ENCODE peak calls at places on chromosomes 12 and 14, in eight cellular contexts. E is BJ; K is lower leg skin; L is HL-60; Q is AG10803; T is CD8-positive, alpha-beta T cell; P is prostate gland; Y is DND-41. N is an unnamed sample.

GRCh38 chr14:103711516-103712431 is 3.5 kb downstream of the XRCC3 start:
- DNase-seq in E (no peak), K (no peak), L (no peak), Q (peak), T (no peak), P (peak), Y (peak), N (no peak)

GRCh38 chr14:101834387-101835165 is 73.1 kb downstream of the PPP2R5C start:
- DNase-seq in E (no peak), K (no peak), L (no peak), Q (peak), T (no peak), P (no peak), Y (no peak), N (no peak)

GRCh38 chr12:31859232-31859977 is 99.8 kb upstream of the RESF1 start:
- DNase-seq in E (no peak), K (no peak), L (no peak), Q (no peak), T (no peak), P (no peak), Y (no peak), N (peak)

GRCh38 chr14:34665785-34666425 is 36.0 kb upstream of the SNX6 start:
- DNase-seq in E (peak), K (peak), L (no peak), Q (peak), T (no peak), P (no peak), Y (peak), N (no peak)

GRCh38 chr14:50759800-50760543 is 71.0 kb downstream of the NIN start:
- DNase-seq in E (no peak), K (no peak), L (no peak), Q (no peak), T (no peak), P (no peak), Y (no peak), N (no peak)

GRCh38 chr12:9649532-9649940 is 20.0 kb upstream of the CLEC2D start:
- DNase-seq in E (no peak), K (no peak), L (no peak), Q (no peak), T (peak), P (no peak), Y (peak), N (no peak)

GRCh38 chr14:32826404-32827082 is 112.1 kb upstream of the NPAS3 start:
- DNase-seq in E (no peak), K (no peak), L (no peak), Q (peak), T (no peak), P (no peak), Y (no peak), N (no peak)

GRCh38 chr12:4446335-4446734 is 720 bp upstream of the FGF6 start:
- DNase-seq in E (no peak), K (no peak), L (no peak), Q (no peak), T (no peak), P (no peak), Y (no peak), N (no peak)

GRCh38 chr12:65885312-65885711 is 61.0 kb downstream of the HMGA2 start:
- DNase-seq in E (no peak), K (peak), L (no peak), Q (peak), T (no peak), P (no peak), Y (no peak), N (no peak)

GRCh38 chr14:93331375-93332031 is 1.3 kb downstream of the BTBD7 start:
- DNase-seq in E (no peak), K (no peak), L (no peak), Q (no peak), T (no peak), P (no peak), Y (no peak), N (no peak)

GRCh38 chr12:96434107-96434506 is 33.9 kb upstream of the CDK17 start:
- DNase-seq in E (peak), K (no peak), L (peak), Q (peak), T (peak), P (no peak), Y (peak), N (peak)

GRCh38 chr14:95133282-95133681 is 24.0 kb downstream of the DICER1 start:
- DNase-seq in E (no peak), K (no peak), L (no peak), Q (no peak), T (no peak), P (no peak), Y (no peak), N (no peak)

GRCh38 chr14:60327447-60328331 is 78.7 kb downstream of the PPM1A start:
- DNase-seq in E (no peak), K (no peak), L (no peak), Q (peak), T (peak), P (peak), Y (no peak), N (peak)

DNA sequence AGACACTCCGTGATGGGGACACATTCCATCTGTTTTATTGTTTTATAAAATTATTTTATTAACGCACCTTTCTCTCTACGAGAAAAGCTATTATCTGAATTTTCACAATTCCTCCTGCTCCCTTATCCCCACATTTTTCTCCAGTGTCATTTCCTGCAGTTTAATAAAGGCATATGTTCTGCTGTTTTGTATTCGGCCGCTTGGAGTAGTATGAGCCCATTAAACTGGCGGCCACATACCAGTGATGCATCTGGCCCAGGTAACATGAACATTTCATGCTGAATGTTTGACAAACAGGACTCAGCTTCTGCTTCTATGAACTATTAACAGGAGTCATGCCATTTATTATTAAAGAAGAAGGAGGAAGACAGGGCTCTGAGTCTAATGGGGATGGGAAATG is 511.0 kb downstream of the TMEM121 start:
- DNase-seq in E (no peak), K (no peak), L (no peak), Q (no peak), T (no peak), P (no peak), Y (no peak), N (no peak)
- TF ChIP-seq CTCF in E (no peak), K (no peak), L (no peak), Q (no peak), T (no peak), P (no peak), Y (no peak), N (no peak)

GRCh38 chr12:12734561-12735071 is 17.4 kb downstream of the CDKN1B start:
- DNase-seq in E (peak), K (no peak), L (no peak), Q (peak), T (no peak), P (no peak), Y (no peak), N (no peak)
- H3K4me3 ChIP-seq in E (peak), K (no peak), L (no peak), Q (peak), T (no peak), P (no peak), Y (no peak), N (no peak)

GRCh38 chr12:53060721-53061276 is 10.9 kb downstream of the TNS2 start:
- DNase-seq in E (no peak), K (peak), L (no peak), Q (no peak), T (no peak), P (no peak), Y (no peak), N (no peak)

GRCh38 chr12:53062977-53063707 is 13.3 kb downstream of the TNS2 start:
- DNase-seq in E (no peak), K (peak), L (no peak), Q (no peak), T (no peak), P (no peak), Y (no peak), N (no peak)

GRCh38 chr12:53062011-53062961 is 12.4 kb downstream of the TNS2 start:
- DNase-seq in E (no peak), K (peak), L (no peak), Q (no peak), T (no peak), P (no peak), Y (no peak), N (no peak)

GRCh38 chr12:53060064-53060720 is 10.3 kb downstream of the TNS2 start:
- DNase-seq in E (no peak), K (no peak), L (no peak), Q (no peak), T (no peak), P (no peak), Y (no peak), N (no peak)

DNA sequence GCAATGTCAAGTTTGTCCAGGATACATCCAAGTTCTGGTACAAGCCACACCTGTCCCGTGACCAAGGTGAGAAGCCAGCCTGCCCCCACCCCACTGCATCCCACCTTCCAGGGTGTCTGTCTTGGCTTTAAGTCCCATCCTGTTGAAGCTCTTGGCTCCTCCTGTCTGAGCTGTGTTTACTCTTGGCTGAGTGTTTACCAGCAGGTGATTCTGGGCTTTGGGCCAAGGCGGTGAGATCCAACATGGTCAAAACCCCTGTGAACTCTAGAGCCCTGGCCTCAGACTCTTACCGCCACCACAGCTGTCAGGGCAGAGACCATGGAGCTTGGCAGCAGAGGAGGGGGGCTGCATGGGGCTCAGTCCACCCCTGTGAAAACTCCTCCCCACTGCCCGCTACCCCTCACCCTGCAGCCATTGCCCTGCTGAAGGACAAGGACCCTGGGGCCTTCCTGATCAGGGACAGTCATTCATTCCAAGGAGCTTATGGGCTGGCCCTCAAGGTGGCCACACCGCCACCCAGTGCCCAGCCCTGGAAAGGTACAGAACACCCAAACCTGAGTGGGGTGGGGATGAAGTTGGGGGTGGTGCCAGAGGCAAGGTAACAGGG is 11.6 kb downstream of the TNS2 start:
- DNase-seq in E (no peak), K (peak), L (no peak), Q (no peak), T (no peak), P (peak), Y (no peak), N (no peak)
- TF ChIP-seq CTCF in E (peak), K (no peak), L (peak), Q (peak), T (no peak), P (peak), Y (peak), N (peak)

DNA sequence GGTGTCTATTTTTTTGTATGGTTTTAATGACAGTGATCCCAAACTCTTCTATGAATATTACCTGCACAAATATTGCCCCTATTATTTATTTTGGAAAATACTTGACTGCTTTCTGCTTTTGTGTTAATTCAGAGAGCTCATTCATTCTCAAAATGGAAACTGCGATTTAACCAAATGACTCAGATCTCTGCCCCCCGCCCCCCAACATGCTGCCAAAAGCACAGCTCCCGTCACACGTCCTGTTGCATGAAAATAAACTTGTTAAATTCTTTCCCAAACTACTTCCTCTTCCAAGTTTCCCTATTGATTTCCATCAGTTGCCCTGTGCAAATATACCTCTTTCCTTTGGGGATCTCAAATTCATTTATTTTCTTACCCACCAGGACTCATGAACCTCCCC is 18.0 kb upstream of the NRDE2 start:
- DNase-seq in E (no peak), K (no peak), L (no peak), Q (no peak), T (no peak), P (no peak), Y (no peak), N (peak)
- H3K4me3 ChIP-seq in E (no peak), K (no peak), L (no peak), Q (no peak), T (no peak), P (no peak), Y (no peak), N (no peak)

GRCh38 chr14:65286443-65286842 is 126.1 kb upstream of the FUT8 start:
- DNase-seq in E (no peak), K (no peak), L (no peak), Q (peak), T (no peak), P (no peak), Y (peak), N (no peak)
- TF ChIP-seq CTCF in E (peak), K (no peak), L (no peak), Q (peak), T (no peak), P (no peak), Y (no peak), N (peak)

DNA sequence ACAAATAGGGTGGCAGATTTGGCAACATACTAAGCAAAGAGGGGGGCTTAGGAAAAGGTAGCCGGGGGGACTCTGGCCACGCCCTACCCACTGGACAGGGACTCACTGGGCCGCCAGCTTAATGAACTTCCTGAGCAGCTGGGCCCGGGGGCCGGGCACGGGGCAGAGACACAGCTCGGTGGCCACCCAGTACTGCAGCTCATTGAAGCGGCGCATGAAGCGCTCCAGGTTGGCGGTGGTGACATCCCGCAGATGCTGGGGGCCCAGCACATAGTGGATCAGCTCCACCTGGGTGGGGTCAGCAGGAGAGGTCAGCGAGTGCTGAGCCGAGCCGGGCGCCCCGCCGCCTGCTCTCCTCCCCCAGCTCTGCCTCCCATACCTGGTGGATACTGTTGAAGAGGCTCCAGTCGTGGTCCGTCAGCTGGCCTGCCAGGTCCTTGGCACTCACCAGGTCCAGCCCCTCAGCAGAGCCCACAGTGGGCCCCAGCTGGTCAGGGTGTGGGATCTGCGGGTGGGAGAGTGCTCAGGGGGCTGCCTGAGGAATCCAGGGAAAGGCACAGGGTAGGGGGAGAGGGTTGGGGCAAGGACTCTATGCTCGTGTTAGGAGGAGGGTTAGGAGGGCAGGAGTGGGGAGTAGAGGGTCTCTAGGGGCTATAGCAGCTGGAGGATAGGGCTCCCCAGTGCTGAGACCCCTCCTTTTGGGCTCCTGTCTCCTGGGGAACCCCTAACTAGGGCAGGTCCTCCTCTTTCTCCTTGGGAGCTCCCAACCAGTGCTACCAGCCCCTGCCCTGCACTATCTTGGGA is 15.4 kb upstream of the ENDOU start:
- DNase-seq in E (no peak), K (no peak), L (no peak), Q (no peak), T (no peak), P (no peak), Y (no peak), N (peak)
- H3K4me3 ChIP-seq in E (no peak), K (no peak), L (no peak), Q (no peak), T (no peak), P (no peak), Y (no peak), N (peak)

GRCh38 chr12:50182461-50182860 is 15.3 kb upstream of the CERS5 start:
- DNase-seq in E (no peak), K (no peak), L (no peak), Q (no peak), T (no peak), P (no peak), Y (no peak), N (no peak)
- TF ChIP-seq CTCF in E (no peak), K (no peak), L (no peak), Q (no peak), T (no peak), P (peak), Y (no peak), N (no peak)

GRCh38 chr12:51329742-51330141 is 5.8 kb upstream of the BIN2 start:
- DNase-seq in E (no peak), K (no peak), L (no peak), Q (no peak), T (no peak), P (no peak), Y (no peak), N (no peak)
- H3K4me3 ChIP-seq in E (no peak), K (no peak), L (peak), Q (no peak), T (peak), P (no peak), Y (no peak), N (no peak)

GRCh38 chr12:71685961-71686657 is at the start of gene TMEM19:
- DNase-seq in E (peak), K (peak), L (peak), Q (peak), T (peak), P (peak), Y (peak), N (peak)
- TF ChIP-seq CTCF in E (peak), K (no peak), L (no peak), Q (peak), T (no peak), P (peak), Y (peak), N (peak)

DNA sequence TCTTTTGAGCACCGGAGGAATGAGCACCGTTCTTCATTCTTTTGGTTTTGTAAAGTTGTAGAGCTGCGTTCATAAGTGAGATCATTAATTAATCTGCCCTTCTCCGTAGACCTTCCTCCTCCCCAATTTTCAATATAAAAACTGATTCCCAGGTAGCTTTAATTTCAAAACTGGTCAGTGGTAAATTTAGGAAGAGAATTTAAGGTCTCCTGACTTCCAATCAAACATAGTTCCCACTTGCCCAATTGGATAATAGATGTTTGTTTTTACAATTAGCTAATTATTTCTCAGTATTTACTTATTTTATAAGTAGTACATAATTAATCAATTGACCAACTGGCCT is 27.2 kb upstream of the YBX3 start:
- DNase-seq in E (no peak), K (no peak), L (no peak), Q (no peak), T (no peak), P (no peak), Y (no peak), N (no peak)
- H3K4me3 ChIP-seq in E (no peak), K (no peak), L (no peak), Q (no peak), T (no peak), P (no peak), Y (no peak), N (no peak)

N was measured in GM06990.